ENCODE peak calls at places on chromosomes 11 and 22, in six cellular contexts. B is CD8-positive, alpha-beta T cell; L is Peyer's patch; E is retinal pigment epithelial cell; U is AG09309; T is cardiac fibroblast. R is an unnamed sample.

GRCh38 chr11:63708764-63709163 is 27.5 kb downstream of the RTN3 start:
- DNase-seq in B (no peak), L (no peak), E (no peak), U (no peak), T (no peak), R (no peak)

GRCh38 chr11:123740787-123741158 is 687 bp downstream of the ZNF202 start:
- DNase-seq in B (no peak), L (no peak), E (no peak), U (no peak), T (peak; percentile 3), R (no peak)

GRCh38 chr22:32206774-32207758 is 2.2 kb upstream of the RFPL2 start:
- DNase-seq in B (no peak), L (peak; percentile 67), E (no peak), U (no peak), T (peak; percentile 27), R (no peak)

GRCh38 chr11:13984616-13985474 is 22.3 kb downstream of the SPON1 start:
- DNase-seq in B (no peak), L (no peak), E (peak; percentile 65), U (peak; percentile 70), T (peak; percentile 4), R (no peak)

GRCh38 chr22:41830174-41830573 is 2.7 kb upstream of the SREBF2 start:
- DNase-seq in B (no peak), L (no peak), E (no peak), U (no peak), T (no peak), R (no peak)

GRCh38 chr11:57574061-57574460 is 6.6 kb upstream of the UBE2L6 start:
- DNase-seq in B (no peak), L (no peak), E (no peak), U (no peak), T (no peak), R (no peak)

GRCh38 chr11:95891423-95892177 is 32.3 kb downstream of the MTMR2 start:
- DNase-seq in B (no peak), L (no peak), E (no peak), U (no peak), T (peak; percentile 38), R (no peak)

GRCh38 chr11:86803641-86804040 is 3.3 kb downstream of the PRSS23 start:
- DNase-seq in B (no peak), L (no peak), E (no peak), U (no peak), T (peak; percentile 38), R (no peak)

GRCh38 chr11:95359756-95360155 is 128.8 kb upstream of the SESN3 start:
- DNase-seq in B (no peak), L (no peak), E (no peak), U (no peak), T (no peak), R (no peak)

GRCh38 chr11:45110562-45110961 is 35.9 kb upstream of the PRDM11 start:
- DNase-seq in B (peak; percentile 49), L (peak; percentile 51), E (no peak), U (peak; percentile 34), T (peak; percentile 83), R (no peak)

GRCh38 chr22:30922151-30922611 is 46.4 kb downstream of the MORC2 start:
- DNase-seq in B (peak; percentile 80), L (peak; percentile 79), E (no peak), U (no peak), T (peak; percentile 53), R (peak; percentile 59)

GRCh38 chr11:75465701-75466531 is 32.9 kb upstream of the KLHL35 start:
- DNase-seq in B (no peak), L (no peak), E (peak; percentile 99), U (no peak), T (no peak), R (no peak)

GRCh38 chr11:69109101-69109500 is 46.6 kb upstream of the SMIM38 start:
- DNase-seq in B (no peak), L (no peak), E (no peak), U (no peak), T (no peak), R (no peak)

GRCh38 chr11:65366340-65366773 is 11.8 kb downstream of the TIGD3 start:
- DNase-seq in B (no peak), L (no peak), E (peak; percentile 52), U (peak; percentile 55), T (peak; percentile 90), R (no peak)

GRCh38 chr11:78292109-78292803 is 103.5 kb downstream of the USP35 start:
- DNase-seq in B (no peak), L (no peak), E (no peak), U (no peak), T (no peak), R (no peak)

GRCh38 chr11:116111546-116111945 is 607.3 kb upstream of the CADM1 start:
- DNase-seq in B (no peak), L (no peak), E (no peak), U (no peak), T (no peak), R (no peak)

GRCh38 chr11:27582686-27583085 is 76.1 kb upstream of the LIN7C start:
- DNase-seq in B (no peak), L (no peak), E (no peak), U (no peak), T (no peak), R (no peak)

GRCh38 chr22:43273902-43274484 is 69.2 kb downstream of the SCUBE1 start:
- DNase-seq in B (peak; percentile 28), L (no peak), E (no peak), U (no peak), T (peak; percentile 68), R (no peak)

GRCh38 chr11:104279587-104279986 is 115.6 kb upstream of the PDGFD start:
- DNase-seq in B (no peak), L (no peak), E (no peak), U (no peak), T (no peak), R (no peak)

GRCh38 chr11:127994736-127995135 is 592.6 kb downstream of the ETS1 start:
- DNase-seq in B (no peak), L (no peak), E (peak; percentile 73), U (peak; percentile 23), T (peak; percentile 88), R (no peak)

GRCh38 chr11:15157181-15157580 is 42.5 kb downstream of the INSC start:
- DNase-seq in B (no peak), L (no peak), E (no peak), U (peak; percentile 78), T (peak; percentile 92), R (no peak)

GRCh38 chr11:898540-899190 is 11.9 kb downstream of the CHID1 start:
- DNase-seq in B (no peak), L (no peak), E (no peak), U (no peak), T (peak; percentile 11), R (no peak)
- TF ChIP-seq CTCF in B (no peak), L (no peak), E (peak; percentile 54), U (peak; percentile 18), T (peak; percentile 9), R (no peak)

DNA sequence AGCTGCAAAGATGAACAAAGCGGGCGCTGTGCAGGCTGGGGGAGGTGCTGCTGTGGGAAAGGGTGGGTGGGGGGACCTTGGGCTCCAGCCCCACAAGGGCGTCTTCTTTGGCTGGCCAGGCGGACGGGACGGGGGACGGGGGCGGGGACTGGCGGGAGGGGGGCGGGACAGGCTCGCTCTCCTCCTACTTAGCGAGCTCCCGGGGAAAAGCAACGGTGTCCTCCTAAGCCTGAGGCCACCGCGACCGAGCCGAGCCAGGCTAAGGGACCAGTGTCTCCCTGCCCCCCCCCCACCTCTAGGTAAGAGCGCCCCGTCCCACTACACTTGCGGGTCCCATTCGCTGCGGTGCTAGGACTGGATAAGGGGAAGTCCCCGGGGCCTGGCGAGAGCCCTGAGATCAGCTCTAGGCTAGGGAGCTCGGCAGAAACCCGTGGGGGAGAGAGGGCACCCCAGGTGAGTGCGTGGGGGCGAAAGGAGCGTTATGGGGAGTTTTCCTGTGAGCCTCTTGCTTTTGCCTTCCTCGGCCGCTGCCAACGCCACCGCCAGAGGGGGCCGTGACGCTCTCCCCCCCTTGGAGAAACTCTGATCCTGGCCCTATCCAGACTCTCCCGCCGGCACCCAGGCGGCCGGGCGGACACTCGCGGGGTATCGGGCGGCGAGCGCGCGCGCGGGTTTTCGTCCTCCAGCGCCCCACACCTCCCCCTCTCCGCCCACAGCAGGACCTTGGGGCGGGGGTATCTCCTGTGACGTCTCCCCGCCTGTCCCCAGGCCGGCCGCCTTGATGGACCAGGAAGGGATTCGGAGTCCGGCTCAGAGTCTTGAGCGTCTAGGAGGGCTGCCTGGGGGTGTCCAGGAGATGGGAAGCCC is at the start of gene PHLDB1:
- DNase-seq in B (peak; percentile 57), L (peak; percentile 80), E (no peak), U (no peak), T (peak; percentile 79), R (peak; percentile 48)
- TF ChIP-seq CTCF in B (peak; percentile 32), L (peak; percentile 33), E (peak; percentile 74), U (peak; percentile 69), T (peak; percentile 62), R (no peak)

GRCh38 chr11:12235945-12236743 is 125.8 kb downstream of the MICAL2 start:
- DNase-seq in B (peak; percentile 25), L (no peak), E (no peak), U (peak; percentile 68), T (peak; percentile 77), R (no peak)

GRCh38 chr11:12236744-12237101 is 126.3 kb downstream of the MICAL2 start:
- DNase-seq in B (no peak), L (no peak), E (no peak), U (no peak), T (no peak), R (no peak)

GRCh38 chr11:12234216-12234615 is 123.8 kb downstream of the MICAL2 start:
- DNase-seq in B (no peak), L (no peak), E (no peak), U (no peak), T (peak; percentile 56), R (no peak)

GRCh38 chr11:12235080-12235479 is 124.7 kb downstream of the MICAL2 start:
- DNase-seq in B (no peak), L (no peak), E (no peak), U (no peak), T (no peak), R (no peak)

DNA sequence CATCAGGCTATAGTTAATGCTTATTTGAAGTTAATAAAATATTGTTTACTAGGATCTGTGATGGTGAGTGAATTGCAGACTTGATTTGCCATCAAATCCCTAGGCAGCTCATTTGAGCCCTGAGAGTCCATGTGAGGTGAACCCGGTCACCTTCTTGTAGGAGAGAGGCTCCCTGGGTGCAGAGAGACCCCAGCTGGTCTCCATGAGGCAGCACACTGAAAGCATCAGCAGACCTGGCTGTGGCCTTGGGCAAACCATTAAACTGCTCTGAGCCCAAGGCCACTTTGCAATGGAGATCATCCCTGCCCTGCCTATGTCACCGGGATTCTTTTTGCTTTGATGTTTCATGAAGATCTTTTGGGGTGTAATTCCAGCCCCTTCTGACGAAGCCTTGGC is 125.2 kb downstream of the MICAL2 start:
- DNase-seq in B (no peak), L (no peak), E (no peak), U (no peak), T (no peak), R (no peak)
- TF ChIP-seq CTCF in B (no peak), L (no peak), E (peak; percentile 34), U (peak; percentile 29), T (no peak), R (no peak)

GRCh38 chr22:19376971-19377370 is 54.6 kb downstream of the HIRA start:
- DNase-seq in B (no peak), L (no peak), E (no peak), U (no peak), T (no peak), R (no peak)
- TF ChIP-seq CTCF in B (no peak), L (no peak), E (no peak), U (no peak), T (no peak), R (no peak)

R was measured in activated B cell treated with CpG ODN at 0.5 μM for 24 hours.